ENCODE peak calls at places on chromosomes 12 and 14, in ten cellular contexts. T is pancreas; D is A549; G is WERI-Rb-1; A is CD8-positive, alpha-beta T cell; J is fibroblast of mammary gland; F is AG04450; P is coronary artery; S is MM.1S; M is fibroblast of villous mesenchyme. L is an unnamed sample.

GRCh38 chr12:106308611-106309010 is 6.1 kb downstream of the TCP11L2 start:
- DNase-seq in M (no peak), P (no peak), G (no peak), J (no peak), D (no peak), A (no peak), T (no peak), S (no peak), F (no peak), L (no peak)

GRCh38 chr12:67804168-67804567 is 155.6 kb downstream of the DYRK2 start:
- DNase-seq in M (no peak), T (no peak), A (peak), P (no peak), J (no peak), F (no peak), D (no peak), G (no peak), S (peak), L (no peak)

GRCh38 chr12:95718772-95719171 is 71.8 kb downstream of the NTN4 start:
- DNase-seq in J (no peak), P (no peak), A (no peak), F (no peak), S (no peak), G (no peak), D (no peak), M (no peak), T (no peak), L (no peak)

GRCh38 chr12:49489720-49490119 is 49.1 kb upstream of the KCNH3 start:
- DNase-seq in P (no peak), D (no peak), G (no peak), A (no peak), M (peak), S (no peak), T (no peak), J (peak), F (peak), L (no peak)

GRCh38 chr12:22018860-22019259 is 27.2 kb upstream of the CMAS start:
- DNase-seq in J (peak), M (no peak), F (no peak), D (no peak), S (peak), T (no peak), G (no peak), P (no peak), A (no peak), L (peak)

GRCh38 chr12:107660230-107660629 is 25.4 kb upstream of the PWP1 start:
- DNase-seq in J (no peak), F (no peak), S (no peak), M (no peak), D (no peak), P (no peak), G (no peak), A (no peak), T (no peak), L (no peak)

GRCh38 chr14:89033756-89034155 is 209.3 kb downstream of the TTC8 start:
- DNase-seq in P (no peak), D (no peak), F (no peak), S (no peak), T (peak), A (no peak), J (no peak), G (no peak), M (no peak), L (no peak)

GRCh38 chr14:96204151-96205058 is at the start of gene BDKRB2:
- DNase-seq in S (no peak), F (peak), G (peak), T (peak), D (peak), A (no peak), J (peak), M (peak), P (no peak), L (peak)

GRCh38 chr12:132674561-132674960 is 12.6 kb downstream of the POLE start:
- DNase-seq in J (no peak), P (no peak), F (no peak), A (no peak), T (no peak), S (no peak), M (no peak), G (no peak), D (no peak), L (no peak)

GRCh38 chr12:58833844-58834243 is 86.5 kb downstream of the LRIG3 start:
- DNase-seq in M (no peak), A (no peak), F (no peak), G (no peak), S (no peak), T (no peak), J (peak), P (no peak), D (no peak), L (no peak)

GRCh38 chr12:48824112-48824511 is 5.8 kb downstream of the CACNB3 start:
- DNase-seq in F (no peak), A (no peak), G (no peak), M (no peak), T (no peak), D (no peak), J (no peak), P (no peak), S (peak), L (no peak)

GRCh38 chr12:49974677-49975369 is 2.1 kb downstream of the AQP6 start:
- DNase-seq in G (no peak), T (no peak), S (no peak), M (no peak), J (no peak), D (no peak), F (no peak), P (no peak), A (no peak), L (no peak)

GRCh38 chr12:108811411-108812185 is 45.8 kb downstream of the SSH1 start:
- DNase-seq in P (no peak), G (no peak), T (no peak), S (no peak), A (no peak), M (no peak), F (no peak), J (no peak), D (no peak), L (peak)

GRCh38 chr14:88765130-88765529 is 27.6 kb downstream of the EML5 start:
- DNase-seq in P (no peak), J (peak), F (no peak), S (no peak), A (no peak), G (no peak), D (no peak), M (no peak), T (no peak), L (no peak)

GRCh38 chr12:131908082-131908715 is 13.8 kb downstream of the ULK1 start:
- DNase-seq in D (no peak), F (no peak), G (no peak), S (no peak), J (no peak), A (no peak), T (peak), M (no peak), P (no peak), L (no peak)

GRCh38 chr14:104549536-104550339 is 29.8 kb upstream of the C14orf180 start:
- DNase-seq in P (no peak), S (no peak), D (no peak), J (no peak), G (no peak), F (no peak), M (no peak), T (no peak), A (no peak), L (no peak)

GRCh38 chr12:113244015-113244983 is 23.0 kb downstream of the TPCN1 start:
- DNase-seq in F (no peak), P (peak), J (no peak), M (peak), T (peak), G (no peak), D (no peak), S (no peak), A (no peak), L (no peak)

GRCh38 chr12:6288235-6288634 is 22.2 kb upstream of the PLEKHG6 start:
- DNase-seq in M (no peak), F (no peak), D (no peak), S (peak), A (no peak), J (peak), P (no peak), G (no peak), T (no peak), L (no peak)

GRCh38 chr14:90140956-90141316 is 79.1 kb downstream of the KCNK13 start:
- DNase-seq in A (no peak), F (no peak), D (peak), J (peak), S (no peak), T (no peak), P (no peak), G (no peak), M (no peak), L (peak)

GRCh38 chr12:105840384-105840783 is 298.4 kb downstream of the NUAK1 start:
- DNase-seq in T (no peak), D (no peak), G (no peak), J (no peak), A (no peak), S (no peak), F (no peak), M (no peak), P (no peak), L (no peak)

GRCh38 chr12:63045020-63045860 is 105.8 kb downstream of the AVPR1A start:
- DNase-seq in G (no peak), F (peak), T (no peak), J (peak), P (no peak), D (no peak), A (no peak), M (peak), S (no peak), L (peak)

GRCh38 chr12:51482808-51483532 is 58.3 kb downstream of the SLC4A8 start:
- DNase-seq in D (no peak), M (no peak), S (peak), P (no peak), A (peak), G (no peak), J (no peak), F (no peak), T (no peak), L (peak)

GRCh38 chr14:99518441-99519346 is 37.5 kb downstream of the CCNK start:
- DNase-seq in M (peak), D (peak), T (peak), F (no peak), G (peak), A (peak), S (peak), J (peak), P (no peak), L (peak)

DNA sequence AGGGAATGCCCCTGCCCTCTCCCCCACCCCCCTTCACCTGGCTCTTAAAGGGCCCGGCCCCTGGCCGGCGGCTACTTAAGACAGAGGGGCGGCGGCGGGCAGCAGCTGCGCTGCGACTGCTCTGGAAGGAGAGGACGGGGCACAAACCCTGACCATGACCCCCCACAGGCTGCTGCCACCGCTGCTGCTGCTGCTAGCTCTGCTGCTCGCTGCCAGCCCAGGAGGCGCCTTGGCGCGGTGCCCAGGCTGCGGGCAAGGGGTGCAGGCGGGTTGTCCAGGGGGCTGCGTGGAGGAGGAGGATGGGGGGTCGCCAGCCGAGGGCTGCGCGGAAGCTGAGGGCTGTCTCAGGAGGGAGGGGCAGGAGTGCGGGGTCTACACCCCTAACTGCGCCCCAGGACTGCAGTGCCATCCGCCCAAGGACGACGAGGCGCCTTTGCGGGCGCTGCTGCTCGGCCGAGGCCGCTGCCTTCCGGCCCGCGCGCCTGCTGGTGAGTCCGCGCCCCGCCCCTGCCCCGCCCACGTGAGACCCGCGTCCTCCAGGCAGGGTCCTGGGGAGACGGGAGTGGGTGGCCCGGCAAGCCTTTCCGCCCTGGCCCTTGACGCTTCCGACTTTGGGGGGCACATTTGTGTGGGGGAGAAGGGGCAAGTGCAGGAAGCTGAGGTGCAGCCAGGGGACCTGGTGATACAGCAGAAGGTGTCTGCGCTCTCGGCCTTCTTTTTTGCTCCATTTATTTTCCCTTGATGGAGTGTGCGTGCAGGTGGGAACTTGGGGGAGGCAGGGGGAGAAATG is at the start of gene IGFBP6:
- DNase-seq in J (peak), F (no peak), D (peak), A (peak), P (no peak), S (peak), T (peak), G (peak), M (peak), L (peak)
- TF ChIP-seq CTCF in J (no peak), F (no peak), D (no peak), A (no peak), P (no peak), S (no peak), T (no peak), G (no peak), M (no peak), L (no peak)

GRCh38 chr12:40226652-40227051 is 1.9 kb downstream of the LRRK2 start:
- DNase-seq in J (peak), G (no peak), D (peak), P (peak), M (peak), F (no peak), S (no peak), T (peak), A (no peak), L (peak)
- H3K4me3 ChIP-seq in J (peak), G (no peak), D (peak), P (peak), M (no peak), F (no peak), S (no peak), T (peak), A (no peak), L (peak)

DNA sequence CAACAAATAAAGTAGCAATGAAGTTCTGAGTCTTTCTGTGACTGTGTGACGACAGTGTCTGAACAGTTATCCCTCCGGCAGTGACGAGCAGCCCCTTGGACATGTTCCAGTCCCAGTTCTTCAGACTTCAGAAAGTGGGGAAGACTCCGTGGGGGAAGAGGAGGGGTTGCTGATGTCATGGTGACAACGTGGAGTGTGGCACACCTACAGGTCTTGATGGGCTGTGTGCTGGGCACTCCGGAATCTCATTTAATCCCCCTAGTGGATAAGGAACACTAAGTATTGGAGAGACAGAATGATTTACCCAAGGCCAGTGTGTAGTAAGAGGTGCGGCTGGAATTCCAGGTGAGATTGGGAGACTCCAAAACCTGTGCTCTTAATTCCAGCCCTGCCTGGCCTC is 280.2 kb downstream of the CACNA1C start:
- DNase-seq in A (no peak), J (no peak), G (no peak), F (no peak), D (no peak), S (no peak), P (no peak), T (no peak), M (no peak), L (no peak)
- TF ChIP-seq CTCF in A (no peak), J (no peak), G (no peak), F (no peak), D (no peak), S (no peak), P (no peak), T (no peak), M (no peak), L (no peak)

DNA sequence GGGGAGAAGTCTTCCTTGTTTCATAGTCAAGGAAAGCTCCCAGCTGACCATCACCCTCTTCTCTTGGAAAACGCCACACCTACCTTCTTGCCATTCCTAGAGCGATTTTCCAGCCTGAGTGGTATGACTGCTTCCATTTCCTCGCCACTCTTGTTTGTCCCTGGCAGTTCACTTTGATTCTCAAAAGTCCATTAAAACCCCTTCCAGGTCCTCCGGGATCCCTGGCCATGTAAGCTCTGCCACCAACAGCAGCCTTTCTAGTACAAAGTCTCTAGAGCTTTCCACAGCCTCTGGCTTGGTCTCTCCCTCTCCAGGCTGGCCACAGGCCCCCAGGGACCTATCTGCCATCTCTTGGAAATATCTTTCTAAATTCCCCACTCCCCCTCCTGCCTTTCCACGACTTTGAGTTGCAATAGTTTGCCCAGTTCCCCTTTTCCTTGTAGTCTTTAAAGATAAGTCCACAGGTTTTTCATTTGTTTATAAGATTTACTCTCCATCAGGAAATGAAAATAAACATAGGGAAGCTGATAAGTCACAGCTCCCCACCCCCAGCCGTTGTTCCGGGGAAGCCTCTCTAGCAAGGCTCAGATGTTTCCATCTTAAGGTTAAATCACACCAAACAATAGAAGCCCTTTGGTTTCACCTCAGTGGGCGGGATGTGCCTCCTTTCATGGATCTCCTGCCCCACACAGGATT is 42.9 kb upstream of the SINHCAF start:
- DNase-seq in S (no peak), G (no peak), D (no peak), J (no peak), A (no peak), T (no peak), M (peak), P (no peak), F (no peak), L (no peak)
- H3K4me3 ChIP-seq in S (no peak), G (no peak), D (no peak), J (no peak), A (no peak), T (no peak), M (no peak), P (no peak), F (no peak), L (no peak)